ENCODE peak calls at places on chromosomes 5 and 9, in ten cellular contexts. U is fibroblast of pulmonary artery, N is pancreas, M is brain microvascular endothelial cell, B is thyroid gland, K is sigmoid colon, H is AG04450, G is colonic mucosa, W is HFF-Myc, E is heart right ventricle. D is an unnamed sample.

GRCh38 chr9:121441163-121441562 is 58.5 kb downstream of the GGTA1 start:
- DNase-seq in U (no peak), N (no peak), M (no peak), B (no peak), K (no peak), H (no peak), G (no peak), W (no peak), E (no peak), D (no peak)

GRCh38 chr9:127158995-127159801 is 36.8 kb upstream of the ANGPTL2 start:
- DNase-seq in U (peak; percentile 66), N (no peak), M (peak; percentile 75), B (no peak), K (peak; percentile 92), H (peak; percentile 60), G (peak; percentile 19), W (peak; percentile 51), E (no peak), D (peak; percentile 89)

GRCh38 chr5:107815109-107815508 is 144.4 kb upstream of the EFNA5 start:
- DNase-seq in U (no peak), N (no peak), M (no peak), B (no peak), K (no peak), H (no peak), G (no peak), W (no peak), E (no peak), D (no peak)

GRCh38 chr5:38420691-38421395 is 135.6 kb downstream of the LIFR start:
- DNase-seq in U (peak; percentile 78), N (peak; percentile 38), M (peak; percentile 84), B (peak; percentile 67), K (peak; percentile 69), H (peak; percentile 29), G (peak; percentile 53), W (peak; percentile 59), E (peak; percentile 27), D (peak; percentile 67)

GRCh38 chr5:8844847-8845246 is 701.0 kb downstream of the SEMA5A start:
- DNase-seq in U (peak; percentile 36), N (no peak), M (no peak), B (no peak), K (no peak), H (no peak), G (no peak), W (no peak), E (no peak), D (no peak)

GRCh38 chr5:10145922-10146321 is 103.8 kb downstream of the ATPSCKMT start:
- DNase-seq in U (peak; percentile 65), N (no peak), M (peak; percentile 46), B (no peak), K (no peak), H (peak; percentile 10), G (no peak), W (peak; percentile 22), E (no peak), D (peak; percentile 51)

GRCh38 chr5:150255659-150256415 is 33.7 kb downstream of the CAMK2A start:
- DNase-seq in U (peak; percentile 54), N (no peak), M (peak; percentile 11), B (no peak), K (no peak), H (no peak), G (no peak), W (no peak), E (no peak), D (peak; percentile 23)

GRCh38 chr9:126158591-126159519 is 167.8 kb upstream of the MVB12B start:
- DNase-seq in U (no peak), N (no peak), M (no peak), B (no peak), K (no peak), H (no peak), G (no peak), W (no peak), E (no peak), D (no peak)

GRCh38 chr9:136170291-136170901 is 34.5 kb downstream of the LHX3 start:
- DNase-seq in U (peak; percentile 10), N (peak; percentile 28), M (no peak), B (peak; percentile 11), K (no peak), H (no peak), G (peak; percentile 33), W (no peak), E (peak; percentile 34), D (peak; percentile 17)

GRCh38 chr5:83564069-83564749 is 92.7 kb downstream of the VCAN start:
- DNase-seq in U (peak; percentile 79), N (no peak), M (no peak), B (no peak), K (no peak), H (no peak), G (no peak), W (no peak), E (no peak), D (peak; percentile 66)

GRCh38 chr5:178730940-178731265 is 444 bp upstream of the ZNF354A start:
- DNase-seq in U (no peak), N (no peak), M (no peak), B (no peak), K (no peak), H (no peak), G (peak; percentile 17), W (no peak), E (no peak), D (no peak)

GRCh38 chr5:35313296-35313695 is 83.0 kb upstream of the PRLR start:
- DNase-seq in U (peak; percentile 13), N (no peak), M (peak; percentile 49), B (no peak), K (no peak), H (no peak), G (no peak), W (peak; percentile 33), E (no peak), D (peak; percentile 87)

GRCh38 chr9:27413507-27414214 is 110.4 kb upstream of the IFNK start:
- DNase-seq in U (peak; percentile 4), N (no peak), M (no peak), B (no peak), K (no peak), H (no peak), G (no peak), W (no peak), E (no peak), D (no peak)
- H3K4me3 ChIP-seq in U (peak overlapping the region; percentile 34), N (no peak overlapping the region), M (peak overlapping the region; percentile 18), B (no peak overlapping the region), K (no peak overlapping the region), H (peak overlapping the region; percentile 20), G (no peak overlapping the region), W (no peak overlapping the region), E (peak overlapping the region; percentile 29), D (peak overlapping the region; percentile 38)

GRCh38 chr5:124064956-124065355 is 553.0 kb downstream of the CSNK1G3 start:
- DNase-seq in U (no peak), N (no peak), M (no peak), B (no peak), K (no peak), H (no peak), G (no peak), W (no peak), E (no peak), D (no peak)

GRCh38 chr5:124060413-124061095 is 548.6 kb downstream of the CSNK1G3 start:
- DNase-seq in U (no peak), N (peak; percentile 24), M (no peak), B (peak; percentile 18), K (no peak), H (no peak), G (no peak), W (no peak), E (no peak), D (no peak)

GRCh38 chr5:124061663-124062062 is 549.7 kb downstream of the CSNK1G3 start:
- DNase-seq in U (peak; percentile 60), N (peak; percentile 48), M (no peak), B (peak; percentile 18), K (peak; percentile 67), H (no peak), G (peak; percentile 62), W (no peak), E (no peak), D (peak; percentile 77)

GRCh38 chr5:124060010-124060409 is 548.0 kb downstream of the CSNK1G3 start:
- DNase-seq in U (no peak), N (no peak), M (no peak), B (no peak), K (no peak), H (no peak), G (no peak), W (no peak), E (no peak), D (no peak)

DNA sequence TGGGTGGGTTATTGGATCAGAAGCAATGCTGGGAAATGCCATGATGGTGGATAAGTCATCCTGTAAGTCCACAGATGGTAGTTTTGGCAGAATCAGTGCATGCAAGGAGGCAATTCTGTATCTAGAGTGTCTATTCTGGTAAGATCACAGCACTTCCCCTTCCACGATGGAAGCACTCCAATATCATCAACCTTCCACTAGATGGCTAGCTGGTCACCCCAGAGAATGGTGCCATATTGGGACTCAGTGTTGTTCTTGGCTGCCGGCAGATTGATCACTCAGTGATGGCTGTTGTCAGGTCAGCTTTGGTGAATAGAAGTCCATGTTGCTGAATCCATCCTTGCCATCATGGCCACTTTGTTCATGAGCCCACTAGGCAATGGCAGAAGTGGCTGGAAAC is 553.5 kb downstream of the CSNK1G3 start:
- DNase-seq in U (no peak), N (no peak), M (no peak), B (no peak), K (no peak), H (no peak), G (no peak), W (no peak), E (no peak), D (no peak)
- TF ChIP-seq CTCF in U (no peak), N (no peak), M (no peak), B (no peak), K (no peak), H (no peak), G (no peak), W (no peak), E (no peak), D (peak; percentile 10)

GRCh38 chr9:113588936-113589335 is 125.4 kb downstream of the RGS3 start:
- DNase-seq in U (no peak), N (no peak), M (no peak), B (no peak), K (peak; percentile 28), H (no peak), G (no peak), W (no peak), E (no peak), D (no peak)
- H3K4me3 ChIP-seq in U (no peak overlapping the region), N (no peak overlapping the region), M (no peak overlapping the region), B (no peak overlapping the region), K (no peak overlapping the region), H (no peak overlapping the region), G (no peak overlapping the region), W (no peak overlapping the region), E (no peak overlapping the region), D (no peak overlapping the region)

GRCh38 chr9:99906403-99907207 is at the start of gene STX17:
- DNase-seq in U (peak; percentile 74), N (peak; percentile 67), M (peak; percentile 65), B (peak; percentile 78), K (peak; percentile 81), H (peak; percentile 16), G (peak; percentile 88), W (no peak), E (peak; percentile 86), D (peak; percentile 86)
- TF ChIP-seq CTCF in U (no peak), N (no peak), M (no peak), B (no peak), K (no peak), H (no peak), G (no peak), W (no peak), E (peak; percentile 21), D (no peak)